ENCODE peak calls at places on chromosomes 13 and 19, in ten cellular contexts. Z is progenitor cell of endocrine pancreas, C is cardiac muscle cell, S is neural crest cell, U is choroid plexus epithelial cell, V is AG09319, Q is NB4, H is thoracic aorta, K is dorsolateral prefrontal cortex, M is pancreas. B is an unnamed sample.

GRCh38 chr19:4042731-4043082 is 24.0 kb downstream of the ZBTB7A start:
- DNase-seq in Z (no peak), C (no peak), S (no peak), U (no peak), V (no peak), Q (no peak), H (no peak), K (no peak), M (peak; percentile 90), B (no peak)

GRCh38 chr19:50361290-50362029 is 4.0 kb downstream of the NAPSA start:
- DNase-seq in Z (no peak), C (no peak), S (no peak), U (no peak), V (no peak), Q (no peak), H (no peak), K (no peak), M (no peak), B (no peak)

GRCh38 chr19:48873476-48874308 is 1.5 kb downstream of the PPP1R15A start:
- DNase-seq in Z (no peak), C (no peak), S (no peak), U (peak; percentile 42), V (no peak), Q (peak; percentile 55), H (no peak), K (no peak), M (peak; percentile 36), B (no peak)

GRCh38 chr19:8575467-8575997 is 1.7 kb downstream of the MYO1F start:
- DNase-seq in Z (no peak), C (no peak), S (no peak), U (peak; percentile 47), V (no peak), Q (peak; percentile 88), H (no peak), K (no peak), M (no peak), B (no peak)

GRCh38 chr13:93547886-93548285 is 321.3 kb downstream of the GPC6 start:
- DNase-seq in Z (no peak), C (no peak), S (no peak), U (no peak), V (no peak), Q (no peak), H (no peak), K (no peak), M (no peak), B (no peak)

GRCh38 chr13:69579351-69579750 is 528.3 kb upstream of the ATXN8OS start:
- DNase-seq in Z (no peak), C (peak; percentile 37), S (no peak), U (no peak), V (no peak), Q (peak; percentile 18), H (no peak), K (no peak), M (no peak), B (no peak)

GRCh38 chr19:50909240-50910070 is 1.7 kb downstream of the KLK4 start:
- DNase-seq in Z (peak; percentile 63), C (peak; percentile 87), S (peak; percentile 73), U (peak; percentile 25), V (no peak), Q (peak; percentile 33), H (no peak), K (no peak), M (peak; percentile 68), B (peak; percentile 98)

GRCh38 chr13:101013245-101013644 is 338.6 kb upstream of the TMTC4 start:
- DNase-seq in Z (no peak), C (no peak), S (no peak), U (no peak), V (no peak), Q (no peak), H (no peak), K (no peak), M (no peak), B (no peak)

GRCh38 chr13:55673910-55674309 is 1466.8 kb upstream of the PRR20A start:
- DNase-seq in Z (no peak), C (no peak), S (no peak), U (no peak), V (no peak), Q (no peak), H (no peak), K (no peak), M (no peak), B (no peak)

GRCh38 chr19:18906605-18907519 is 10.9 kb upstream of the CERS1 start:
- DNase-seq in Z (no peak), C (no peak), S (no peak), U (no peak), V (no peak), Q (no peak), H (no peak), K (peak; percentile 84), M (peak; percentile 69), B (no peak)

GRCh38 chr19:49427855-49428546 is 2.8 kb downstream of the GFY start:
- DNase-seq in Z (no peak), C (no peak), S (no peak), U (no peak), V (no peak), Q (peak; percentile 54), H (no peak), K (no peak), M (no peak), B (peak; percentile 70)

GRCh38 chr13:84867246-84867645 is 932.0 kb downstream of the SLITRK6 start:
- DNase-seq in Z (no peak), C (no peak), S (no peak), U (peak; percentile 0), V (no peak), Q (no peak), H (no peak), K (no peak), M (no peak), B (no peak)

DNA sequence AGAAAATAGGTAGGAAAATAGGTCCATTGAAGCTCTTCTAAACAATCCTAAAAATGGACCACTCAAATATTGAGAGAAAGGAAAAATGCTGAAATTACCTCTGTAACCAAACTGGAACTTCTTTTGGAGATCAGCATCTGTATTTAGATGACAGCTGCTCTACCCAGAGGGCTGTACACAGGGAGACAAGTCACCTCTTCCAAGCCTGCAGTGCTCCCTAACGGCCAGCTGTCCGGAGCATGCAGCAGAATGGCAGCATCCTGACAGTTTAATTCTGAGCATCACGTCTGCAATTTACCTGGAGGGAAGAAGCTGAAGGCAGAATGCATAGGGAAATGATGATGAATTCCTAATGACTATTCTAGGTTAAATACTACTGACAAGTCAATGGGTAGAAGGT is 62.8 kb upstream of the DIAPH3 start:
- DNase-seq in Z (no peak), C (peak; percentile 60), S (no peak), U (peak; percentile 68), V (peak; percentile 5), Q (peak; percentile 36), H (no peak), K (no peak), M (no peak), B (peak; percentile 23)
- TF ChIP-seq CTCF in Z (peak; percentile 37), C (peak; percentile 50), S (peak; percentile 46), U (peak; percentile 71), V (peak; percentile 62), Q (peak; percentile 20), H (no peak), K (no peak), M (no peak), B (peak; percentile 27)

GRCh38 chr19:29283366-29283765 is 70.4 kb upstream of the UQCRFS1 start:
- DNase-seq in Z (no peak), C (no peak), S (no peak), U (no peak), V (no peak), Q (no peak), H (no peak), K (no peak), M (no peak), B (no peak)

GRCh38 chr19:29287061-29287460 is 74.1 kb upstream of the UQCRFS1 start:
- DNase-seq in Z (no peak), C (no peak), S (no peak), U (no peak), V (no peak), Q (no peak), H (no peak), K (no peak), M (no peak), B (no peak)

GRCh38 chr19:29288276-29288675 is 75.3 kb upstream of the UQCRFS1 start:
- DNase-seq in Z (no peak), C (no peak), S (no peak), U (no peak), V (no peak), Q (no peak), H (no peak), K (no peak), M (no peak), B (no peak)

GRCh38 chr19:29285187-29285687 is 72.3 kb upstream of the UQCRFS1 start:
- DNase-seq in Z (no peak), C (no peak), S (no peak), U (no peak), V (no peak), Q (peak; percentile 69), H (no peak), K (no peak), M (no peak), B (no peak)

GRCh38 chr19:29285878-29286277 is 72.9 kb upstream of the UQCRFS1 start:
- DNase-seq in Z (no peak), C (peak; percentile 36), S (peak; percentile 40), U (no peak), V (no peak), Q (peak; percentile 91), H (no peak), K (no peak), M (no peak), B (peak; percentile 53)
- TF ChIP-seq CTCF in Z (peak; percentile 45), C (peak; percentile 14), S (peak; percentile 62), U (no peak), V (peak; percentile 11), Q (peak; percentile 39), H (no peak), K (peak; percentile 62), M (no peak), B (peak; percentile 63)

DNA sequence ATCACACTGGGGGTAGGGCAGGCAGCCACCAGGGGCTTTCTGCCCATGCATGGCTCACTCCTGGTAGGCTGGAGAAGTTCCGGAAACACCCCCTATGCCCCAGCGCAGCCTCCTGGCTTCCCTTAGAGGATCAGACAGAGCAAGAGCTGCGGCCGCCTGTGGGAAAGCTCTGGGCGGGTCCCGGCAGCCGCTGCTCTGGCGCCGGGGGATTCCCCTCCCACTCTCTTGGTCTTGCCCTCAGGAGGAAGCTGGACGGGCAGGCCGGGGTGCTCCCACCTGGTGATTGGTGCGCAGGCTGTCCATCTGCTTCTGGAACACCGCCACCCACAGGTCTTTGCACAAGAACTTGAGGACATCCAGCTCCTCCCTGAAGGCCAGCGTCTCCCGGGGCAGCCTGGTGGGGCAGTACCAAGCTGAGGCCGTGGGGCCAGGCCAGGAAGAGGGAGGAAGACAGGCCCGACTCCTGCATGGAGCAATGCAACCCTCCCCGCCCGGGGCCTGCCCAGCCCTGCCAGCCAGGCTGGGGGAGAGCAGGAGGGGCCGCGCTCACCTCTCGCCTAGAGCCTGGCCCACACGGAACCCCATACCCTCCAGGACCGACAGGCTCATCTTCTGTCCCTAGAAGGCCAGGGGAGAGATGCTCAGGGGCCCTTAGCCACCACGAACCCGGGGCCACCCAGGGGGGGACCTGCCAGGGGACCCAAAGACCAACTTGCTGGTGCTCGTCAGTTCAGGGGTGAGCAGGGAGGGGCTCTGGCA is 4.0 kb upstream of the NKPD1 start:
- DNase-seq in Z (no peak), C (peak; percentile 48), S (no peak), U (peak; percentile 88), V (no peak), Q (peak; percentile 88), H (no peak), K (no peak), M (peak; percentile 73), B (peak; percentile 46)
- TF ChIP-seq CTCF in Z (no peak), C (no peak), S (no peak), U (peak; percentile 31), V (no peak), Q (no peak), H (no peak), K (no peak), M (no peak), B (no peak)

GRCh38 chr13:28528848-28529247 is 33.9 kb upstream of the FLT1 start:
- DNase-seq in Z (no peak), C (no peak), S (no peak), U (no peak), V (no peak), Q (no peak), H (no peak), K (no peak), M (no peak), B (no peak)
- TF ChIP-seq CTCF in Z (no peak), C (no peak), S (no peak), U (no peak), V (no peak), Q (no peak), H (no peak), K (peak; percentile 42), M (no peak), B (no peak)